ENCODE peak calls at places on chromosomes 2 and 18, in four cellular contexts. W is H1, R is HepG2, N is K562. Q is an unnamed sample.

GRCh38 chr2:134240061-134240460 is 13.8 kb upstream of the MGAT5 start:
- DNase-seq in R (no peak), N (no peak), W (no peak), Q (no peak)

GRCh38 chr2:9703701-9704221 is 73.0 kb upstream of the YWHAQ start:
- DNase-seq in N (peak; percentile 81), W (no peak), R (peak; percentile 83), Q (peak; percentile 98)

GRCh38 chr2:23926289-23926749 is 604 bp downstream of the ATAD2B start:
- DNase-seq in N (no peak), R (no peak), W (no peak), Q (no peak)

GRCh38 chr18:41075212-41075611 is 879.8 kb upstream of the PIK3C3 start:
- DNase-seq in R (no peak), N (no peak), W (no peak), Q (peak; percentile 1)

GRCh38 chr2:119387381-119388129 is 20.8 kb downstream of the DBI start:
- DNase-seq in R (peak; percentile 34), N (peak; percentile 33), W (no peak), Q (peak; percentile 21)

GRCh38 chr2:120961396-120961795 is 225.7 kb downstream of the GLI2 start:
- DNase-seq in R (no peak), N (no peak), W (no peak), Q (no peak)

GRCh38 chr2:238484522-238485452 is 58.1 kb downstream of the ASB1 start:
- DNase-seq in N (no peak), R (no peak), W (no peak), Q (no peak)

GRCh38 chr2:207960911-207961310 is 64.4 kb downstream of the PLEKHM3 start:
- DNase-seq in N (no peak), W (no peak), R (no peak), Q (no peak)

GRCh38 chr2:119476301-119477117 is 44.9 kb downstream of the TMEM37 start:
- DNase-seq in R (peak; percentile 79), N (peak; percentile 87), W (peak; percentile 87), Q (peak; percentile 57)

GRCh38 chr2:227472265-227473018 is 486 bp downstream of the AGFG1 start:
- DNase-seq in R (no peak), N (peak; percentile 59), W (peak; percentile 68), Q (peak; percentile 64)

GRCh38 chr2:231663458-231664290 is 44.7 kb upstream of the PTMA start:
- DNase-seq in R (no peak), N (no peak), W (peak; percentile 57), Q (no peak)

DNA sequence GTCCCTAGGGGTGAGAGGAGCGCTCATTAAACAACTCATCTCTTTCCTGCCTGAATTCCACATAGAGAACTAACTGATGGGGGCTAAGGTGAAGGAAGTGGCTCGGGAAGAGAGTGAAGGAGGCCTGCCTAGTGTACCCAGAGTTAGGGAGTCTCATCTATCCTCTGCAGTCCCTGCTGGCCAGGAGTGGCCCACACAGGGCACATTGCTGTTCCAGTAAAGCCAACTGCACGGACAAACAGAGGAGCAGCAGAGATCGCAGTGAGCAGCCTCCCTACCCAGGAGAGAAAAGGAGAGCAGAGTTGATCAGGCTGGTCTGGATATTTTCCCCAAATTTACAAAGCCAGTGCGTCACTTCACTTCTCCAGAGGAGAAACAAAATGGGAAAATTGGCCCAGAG is 16.9 kb upstream of the FN1 start:
- DNase-seq in R (no peak), W (peak; percentile 51), N (no peak), Q (no peak)
- TF ChIP-seq RNF2 in R (no peak), W (no peak), N (no peak), Q (no peak)

DNA sequence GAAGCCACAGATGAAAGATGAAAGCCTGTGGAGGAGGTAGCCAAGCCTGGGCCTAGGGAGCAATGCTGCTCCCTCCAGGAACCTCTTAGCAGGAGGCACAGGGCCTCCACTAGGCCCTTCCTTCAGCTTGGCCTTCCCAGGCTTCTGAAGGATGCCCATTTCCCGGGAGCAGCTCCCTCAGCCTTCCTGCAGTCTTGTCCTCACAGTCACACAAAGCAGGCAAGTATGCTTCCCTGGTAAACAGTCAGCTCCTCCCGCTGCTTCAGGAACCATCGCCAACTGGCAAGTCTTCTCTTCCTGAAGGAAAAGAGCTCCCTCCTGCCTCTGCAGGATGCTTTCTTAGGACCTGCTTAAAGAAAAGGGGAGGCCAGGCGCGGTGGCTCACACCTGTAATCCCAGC is 53.2 kb downstream of the SMAD7 start:
- DNase-seq in R (no peak), N (no peak), W (no peak), Q (no peak)
- TF ChIP-seq RNF2 in R (no peak), N (no peak), W (no peak), Q (no peak)

DNA sequence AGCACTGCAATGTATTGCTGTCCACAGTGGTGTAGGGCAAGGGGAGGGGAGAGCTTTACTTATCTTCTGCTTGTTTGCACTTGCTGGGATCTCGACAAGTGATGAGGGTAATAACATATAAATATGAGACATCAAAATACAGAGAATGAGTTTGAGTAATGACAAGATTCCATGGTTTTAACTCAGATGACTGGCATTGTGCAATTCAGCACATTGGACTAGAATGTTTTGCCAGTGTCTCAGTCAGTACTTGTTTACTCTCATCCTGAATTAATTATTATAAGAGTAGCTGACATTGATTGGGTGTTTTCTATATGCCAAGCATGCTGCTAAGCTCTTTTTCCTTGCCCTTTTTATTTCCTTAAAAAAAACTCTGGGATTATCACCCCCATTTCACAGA is 306.7 kb upstream of the MMADHC start:
- DNase-seq in W (no peak), R (no peak), N (no peak), Q (no peak)
- TF ChIP-seq RNF2 in W (no peak), R (no peak), N (no peak), Q (no peak)

GRCh38 chr2:168198476-168199192 is 48.8 kb downstream of the STK39 start:
- DNase-seq in N (no peak), R (peak; percentile 82), W (no peak), Q (peak; percentile 50)
- TF ChIP-seq RNF2 in N (no peak), R (no peak), W (no peak), Q (no peak)

DNA sequence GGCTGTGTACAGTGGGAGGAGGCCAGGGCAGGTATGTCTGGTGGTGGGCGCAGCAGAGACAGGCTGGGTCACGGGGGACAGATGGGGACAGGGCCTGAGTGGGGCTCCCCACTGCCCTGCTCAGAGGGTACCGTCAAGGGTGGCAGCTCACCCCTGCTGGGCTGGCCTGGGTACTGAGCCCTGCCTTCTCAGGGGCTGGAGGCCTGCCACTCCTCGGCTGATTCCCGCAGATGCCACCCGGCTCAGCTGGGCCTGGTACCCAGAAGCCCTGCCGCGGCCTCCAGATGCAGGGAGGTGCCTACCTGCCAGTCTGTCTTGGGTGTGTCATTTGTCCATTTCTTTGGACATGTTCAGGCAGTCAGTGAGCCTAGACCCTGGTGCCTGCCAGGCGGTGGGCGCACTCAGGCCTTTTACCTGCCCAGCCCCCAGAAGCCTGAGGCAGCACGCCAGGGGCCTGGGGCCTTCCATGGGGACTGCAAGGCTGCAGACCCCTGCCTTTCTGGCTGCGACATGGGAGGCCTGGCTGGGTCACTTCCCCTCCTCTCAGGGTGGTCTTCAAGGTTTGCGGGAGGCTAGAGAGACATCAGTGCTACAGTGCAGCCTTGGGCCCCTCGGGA is 3.3 kb downstream of the SNORC start:
- DNase-seq in R (no peak), N (no peak), W (no peak), Q (no peak)
- TF ChIP-seq RNF2 in R (no peak), N (no peak), W (no peak), Q (no peak)

DNA sequence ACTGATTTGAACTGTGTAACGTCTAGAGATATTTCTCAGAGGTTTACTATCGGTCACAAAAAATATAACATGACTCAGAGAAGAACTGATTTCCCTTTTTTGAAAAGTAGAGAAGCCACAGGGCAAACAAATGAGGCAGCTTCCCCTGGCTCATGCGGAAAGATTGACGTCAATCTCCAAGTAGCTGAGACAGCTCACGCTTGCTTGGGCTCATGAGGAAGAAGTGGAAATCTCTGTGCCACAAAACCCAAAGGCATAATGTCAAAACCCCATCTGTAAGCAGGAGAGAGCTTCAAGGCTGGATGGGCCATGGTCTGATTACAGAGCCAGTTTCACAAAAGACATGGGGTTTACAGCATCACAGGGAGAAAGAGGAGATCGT is 188.1 kb downstream of the ARL4C start:
- DNase-seq in N (no peak), W (no peak), R (no peak), Q (peak; percentile 58)
- TF ChIP-seq RNF2 in N (no peak), W (no peak), R (no peak), Q (no peak)

GRCh38 chr2:38528008-38528442 is 74.7 kb downstream of the HNRNPLL start:
- DNase-seq in N (peak; percentile 26), R (peak; percentile 36), W (peak; percentile 79), Q (peak; percentile 73)

GRCh38 chr2:38527338-38528007 is 75.3 kb downstream of the HNRNPLL start:
- DNase-seq in R (no peak), N (no peak), W (no peak), Q (no peak)

GRCh38 chr2:38523728-38524437 is 78.8 kb downstream of the HNRNPLL start:
- DNase-seq in W (peak; percentile 72), R (no peak), N (peak; percentile 78), Q (peak; percentile 48)

GRCh38 chr2:38524580-38524979 is 78.1 kb downstream of the HNRNPLL start:
- DNase-seq in R (no peak), W (no peak), N (no peak), Q (no peak)

DNA sequence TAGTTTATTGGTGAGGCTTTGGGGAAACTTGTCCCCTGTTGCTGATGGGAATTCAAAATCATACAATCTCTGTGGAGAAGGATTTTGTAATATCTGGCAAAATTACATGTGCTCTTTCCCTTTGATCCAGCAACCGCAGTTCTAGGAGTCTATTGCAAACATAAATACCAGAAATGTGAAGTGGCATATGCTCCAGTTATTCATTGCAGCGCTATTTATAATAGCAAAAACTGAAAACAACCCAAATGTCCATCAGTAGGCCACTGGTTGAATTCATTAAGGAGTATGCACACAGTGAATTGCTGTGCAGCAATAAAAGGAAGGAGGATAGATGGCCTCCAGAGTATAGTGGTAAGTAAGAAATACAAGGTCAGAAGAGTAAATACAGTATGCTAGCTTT is 76.5 kb downstream of the HNRNPLL start:
- DNase-seq in R (no peak), W (no peak), N (no peak), Q (no peak)
- TF ChIP-seq RNF2 in R (no peak), W (no peak), N (no peak), Q (no peak)

GRCh38 chr18:48036641-48037421 is 106.4 kb upstream of the SMAD2 start:
- DNase-seq in W (no peak), R (no peak), N (no peak), Q (no peak)
- TF ChIP-seq RNF2 in W (no peak), R (no peak), N (no peak), Q (no peak)